ENCODE peak calls at places on chromosome 6, in nine cellular contexts. L is IMR-90; C is iPS-NIHi11; P is activated CD8-positive, alpha-beta memory T cell treated with anti-CD3 and anti-CD28 coated beads, Interleukin-2, amount 50 U/mL, for 4 hours; R is NCI-H1105 treated with DMSO at 0.1 percent for 48 hours; H is T follicular helper cell; W is non-pigmented ciliary epithelial cell; V is stimulated activated effector memory CD8-positive, alpha-beta T cell treated with anti-CD3 and anti-CD28 coated beads, Interleukin-12 subunit alpha, Interleukin-12 subunit beta, amount 100 ng/mL, for 72 hours; K is stomach. N is an unnamed sample.

GRCh38 chr6:70956451-70957283 is at the start of gene B3GAT2:
- DNase-seq in L (peak; percentile 3), C (peak; percentile 56), P (no peak), R (peak; percentile 48), H (no peak), W (no peak), V (no peak), K (no peak), N (no peak)

GRCh38 chr6:56759521-56759920 is 116.8 kb upstream of the DST start:
- DNase-seq in L (no peak), C (peak; percentile 42), P (no peak), R (no peak), H (no peak), W (no peak), V (no peak), K (no peak), N (no peak)

GRCh38 chr6:88881451-88881850 is 82.0 kb downstream of the RNGTT start:
- DNase-seq in L (no peak), C (no peak), P (no peak), R (no peak), H (no peak), W (no peak), V (no peak), K (no peak), N (no peak)

GRCh38 chr6:29593199-29593598 is 8.3 kb downstream of the OR2H2 start:
- DNase-seq in L (no peak), C (no peak), P (no peak), R (no peak), H (no peak), W (no peak), V (no peak), K (no peak), N (no peak)

GRCh38 chr6:44309092-44309491 is 4.1 kb downstream of the AARS2 start:
- DNase-seq in L (peak; percentile 85), C (no peak), P (no peak), R (no peak), H (no peak), W (peak; percentile 40), V (no peak), K (no peak), N (peak; percentile 71)

GRCh38 chr6:3231213-3232016 is 4.0 kb upstream of the TUBB2B start:
- DNase-seq in L (peak; percentile 74), C (peak; percentile 66), P (no peak), R (peak; percentile 94), H (no peak), W (no peak), V (no peak), K (peak; percentile 82), N (no peak)

GRCh38 chr6:5597413-5597812 is 336.1 kb downstream of the FARS2 start:
- DNase-seq in L (no peak), C (no peak), P (no peak), R (no peak), H (no peak), W (no peak), V (no peak), K (no peak), N (no peak)

GRCh38 chr6:44704240-44705150 is 317.0 kb downstream of the CDC5L start:
- DNase-seq in L (no peak), C (no peak), P (no peak), R (no peak), H (no peak), W (no peak), V (peak; percentile 46), K (no peak), N (no peak)

GRCh38 chr6:63904844-63905243 is 269.2 kb downstream of the PHF3 start:
- DNase-seq in L (peak; percentile 85), C (no peak), P (no peak), R (no peak), H (no peak), W (peak; percentile 76), V (no peak), K (no peak), N (peak; percentile 46)

GRCh38 chr6:52929321-52930164 is 20.0 kb upstream of the GSTA3 start:
- DNase-seq in L (peak; percentile 93), C (no peak), P (no peak), R (no peak), H (no peak), W (peak; percentile 73), V (no peak), K (peak; percentile 66), N (peak; percentile 30)

GRCh38 chr6:69894578-69895347 is 28.4 kb downstream of the COL19A1 start:
- DNase-seq in L (peak; percentile 53), C (no peak), P (no peak), R (peak; percentile 77), H (no peak), W (no peak), V (no peak), K (no peak), N (no peak)

GRCh38 chr6:14524319-14524718 is 406.7 kb downstream of the CD83 start:
- DNase-seq in L (peak; percentile 92), C (no peak), P (no peak), R (no peak), H (no peak), W (no peak), V (no peak), K (no peak), N (no peak)

GRCh38 chr6:144443157-144443556 is 158.0 kb downstream of the UTRN start:
- DNase-seq in L (no peak), C (no peak), P (no peak), R (no peak), H (no peak), W (no peak), V (no peak), K (no peak), N (no peak)

GRCh38 chr6:155400022-155400965 is 55.3 kb downstream of the NOX3 start:
- DNase-seq in L (no peak), C (no peak), P (no peak), R (no peak), H (no peak), W (no peak), V (no peak), K (no peak), N (no peak)

GRCh38 chr6:108798672-108799355 is 49.4 kb upstream of the ARMC2 start:
- DNase-seq in L (no peak), C (no peak), P (peak; percentile 41), R (no peak), H (peak; percentile 10), W (no peak), V (peak; percentile 36), K (peak; percentile 54), N (no peak)

GRCh38 chr6:125597411-125598253 is 151.8 kb upstream of the HEY2 start:
- DNase-seq in L (no peak), C (no peak), P (no peak), R (peak; percentile 96), H (no peak), W (no peak), V (no peak), K (no peak), N (no peak)

GRCh38 chr6:90103056-90103793 is 193.4 kb downstream of the BACH2 start:
- DNase-seq in L (no peak), C (no peak), P (no peak), R (no peak), H (no peak), W (no peak), V (no peak), K (no peak), N (no peak)

GRCh38 chr6:18585032-18585573 is 198.0 kb downstream of the RNF144B start:
- DNase-seq in L (peak; percentile 65), C (peak; percentile 13), P (no peak), R (no peak), H (no peak), W (peak; percentile 83), V (no peak), K (no peak), N (peak; percentile 51)

GRCh38 chr6:169905041-169905807 is 153.8 kb downstream of the ERMARD start:
- DNase-seq in L (peak; percentile 23), C (no peak), P (no peak), R (no peak), H (no peak), W (peak; percentile 48), V (no peak), K (peak; percentile 65), N (peak; percentile 24)

GRCh38 chr6:159871241-159871640 is 19.5 kb upstream of the MAS1 start:
- DNase-seq in L (no peak), C (no peak), P (no peak), R (no peak), H (no peak), W (no peak), V (no peak), K (peak; percentile 62), N (no peak)

GRCh38 chr6:66054967-66055366 is 347.9 kb upstream of the EYS start:
- DNase-seq in L (no peak), C (no peak), P (no peak), R (no peak), H (no peak), W (no peak), V (no peak), K (no peak), N (no peak)

GRCh38 chr6:88815491-88815890 is 147.9 kb downstream of the RNGTT start:
- DNase-seq in L (no peak), C (no peak), P (no peak), R (no peak), H (no peak), W (no peak), V (no peak), K (no peak), N (no peak)

GRCh38 chr6:31053873-31054272 is 43.6 kb downstream of the MUC22 start:
- DNase-seq in L (no peak), C (no peak), P (no peak), R (peak; percentile 49), H (no peak), W (no peak), V (no peak), K (no peak), N (no peak)

GRCh38 chr6:98844244-98845161 is 10.1 kb downstream of the POU3F2 start:
- DNase-seq in L (no peak), C (peak; percentile 19), P (no peak), R (no peak), H (no peak), W (no peak), V (no peak), K (no peak), N (no peak)

GRCh38 chr6:12748411-12748810 is 31.8 kb downstream of the PHACTR1 start:
- DNase-seq in L (no peak), C (no peak), P (no peak), R (no peak), H (no peak), W (no peak), V (no peak), K (no peak), N (no peak)

GRCh38 chr6:108114861-108115597 is 40.5 kb upstream of the OSTM1 start:
- DNase-seq in L (peak; percentile 55), C (peak; percentile 64), P (peak; percentile 19), R (peak; percentile 84), H (no peak), W (peak; percentile 45), V (peak; percentile 11), K (no peak), N (no peak)

GRCh38 chr6:40845588-40845987 is 193.4 kb downstream of the UNC5CL start:
- DNase-seq in L (peak; percentile 37), C (peak; percentile 84), P (no peak), R (no peak), H (no peak), W (peak; percentile 19), V (no peak), K (peak; percentile 53), N (no peak)

GRCh38 chr6:75752365-75752764 is 3.3 kb downstream of the MYO6 start:
- DNase-seq in L (peak; percentile 24), C (no peak), P (no peak), R (no peak), H (no peak), W (no peak), V (no peak), K (no peak), N (no peak)

GRCh38 chr6:26031151-26031594 is 56.1 kb upstream of the HFE start:
- DNase-seq in L (no peak), C (no peak), P (no peak), R (peak; percentile 38), H (no peak), W (no peak), V (no peak), K (no peak), N (no peak)

N was measured in HFF-Myc.